ENCODE peak calls at places on chromosomes 4 and X, in four cellular contexts. O is H9, I is IMR-90, L is neuronal stem cell. K is an unnamed sample.

GRCh38 chr4:66647468-66647867 is 897.8 kb downstream of the CENPC start:
- DNase-seq in L (no peak), O (no peak), I (no peak), K (no peak)

GRCh38 chr4:183171484-183172267 is 72.6 kb downstream of the WWC2 start:
- DNase-seq in L (no peak), I (peak; percentile 25), O (no peak), K (no peak)

GRCh38 chr4:25943312-25943711 is 29.3 kb downstream of the SMIM20 start:
- DNase-seq in I (peak; percentile 20), L (no peak), O (no peak), K (no peak)

GRCh38 chrX:131881194-131881593 is 141.9 kb upstream of the STK26 start:
- DNase-seq in I (no peak), O (no peak), L (no peak), K (no peak)

GRCh38 chr4:174522183-174523002 is at the start of gene HPGD:
- DNase-seq in I (no peak), O (peak; percentile 68), L (peak; percentile 61), K (peak; percentile 47)

GRCh38 chr4:40186665-40187014 is 10.2 kb upstream of the RHOH start:
- DNase-seq in O (no peak), I (no peak), L (no peak), K (no peak)

GRCh38 chr4:11487876-11488545 is 59.3 kb upstream of the HS3ST1 start:
- DNase-seq in L (no peak), I (no peak), O (no peak), K (peak; percentile 54)

GRCh38 chr4:125975861-125976397 is 661.2 kb downstream of the FAT4 start:
- DNase-seq in I (no peak), L (no peak), O (no peak), K (no peak)

GRCh38 chrX:133972916-133973315 is 12.5 kb downstream of the GPC3 start:
- DNase-seq in I (no peak), O (no peak), L (no peak), K (no peak)

GRCh38 chrX:153876112-153876491 is 9.9 kb downstream of the L1CAM start:
- DNase-seq in L (no peak), I (no peak), O (no peak), K (no peak)

GRCh38 chrX:46165411-46165810 is 379.8 kb downstream of the ZNF674 start:
- DNase-seq in O (no peak), I (peak; percentile 16), L (no peak), K (no peak)

GRCh38 chrX:72123471-72124185 is 8.1 kb downstream of the RTL5 start:
- DNase-seq in L (peak; percentile 74), I (peak; percentile 5), O (peak; percentile 81), K (peak; percentile 89)

GRCh38 chr4:136121431-136121830 is 1410.9 kb downstream of the PCDH18 start:
- DNase-seq in I (no peak), L (no peak), O (no peak), K (no peak)

GRCh38 chrX:20265726-20266681 is 705 bp downstream of the RPS6KA3 start:
- DNase-seq in O (peak; percentile 26), I (peak; percentile 12), L (no peak), K (peak; percentile 22)

GRCh38 chr4:76028242-76028859 is 5.1 kb upstream of the CXCL10 start:
- DNase-seq in L (no peak), I (peak; percentile 17), O (no peak), K (no peak)

GRCh38 chrX:75547783-75548182 is 24.9 kb upstream of the ZDHHC15 start:
- DNase-seq in L (no peak), I (no peak), O (no peak), K (no peak)

GRCh38 chrX:40885984-40886383 is 150.6 kb upstream of the MED14 start:
- DNase-seq in O (no peak), L (no peak), I (no peak), K (no peak)

GRCh38 chrX:119045884-119046283 is 26.9 kb upstream of the CT47C1 start:
- DNase-seq in I (no peak), O (no peak), L (no peak), K (no peak)

GRCh38 chr4:94278777-94279176 is 63.9 kb downstream of the HPGDS start:
- DNase-seq in I (no peak), L (no peak), O (no peak), K (no peak)

GRCh38 chr4:4430492-4431195 is 43.7 kb downstream of the NSG1 start:
- DNase-seq in O (peak; percentile 74), L (peak; percentile 43), I (peak; percentile 92), K (peak; percentile 76)

GRCh38 chr4:15244354-15244753 is 183.5 kb upstream of the C1QTNF7 start:
- DNase-seq in O (no peak), I (peak; percentile 61), L (no peak), K (no peak)

GRCh38 chrX:5702890-5703289 is 525.8 kb downstream of the NLGN4X start:
- DNase-seq in L (no peak), I (no peak), O (no peak), K (no peak)

DNA sequence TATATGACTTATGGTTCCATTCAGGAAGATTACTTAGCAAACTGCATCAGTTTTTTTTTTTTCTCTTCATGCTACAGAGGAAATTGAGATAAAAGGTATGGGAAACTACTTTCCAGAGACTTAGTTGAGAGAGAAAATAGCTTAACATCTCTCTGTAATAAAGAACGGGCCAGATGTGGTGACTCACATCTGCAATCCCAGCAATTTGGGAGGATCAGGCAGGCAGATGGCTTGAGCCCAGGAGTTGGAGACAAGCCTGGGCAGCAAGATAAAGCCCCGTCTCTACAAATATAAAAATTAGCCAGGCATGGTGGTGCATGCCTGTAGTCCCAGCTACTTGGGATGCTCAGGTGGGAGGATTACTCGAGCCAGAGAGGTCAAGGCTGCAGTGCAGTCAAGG is 271.2 kb upstream of the TENM3 start:
- DNase-seq in O (no peak), I (peak; percentile 64), L (no peak), K (no peak)
- H2BK15ac ChIP-seq in O (no peak overlapping the region), I (no peak overlapping the region), L (no peak overlapping the region), K (no peak overlapping the region)

GRCh38 chr4:8110071-8110986 is 48.3 kb downstream of the ABLIM2 start:
- DNase-seq in L (peak; percentile 26), O (peak; percentile 93), I (no peak), K (peak; percentile 12)
- H3K4ac ChIP-seq in L (no peak overlapping the region), O (peak overlapping the region; percentile 78), I (no peak overlapping the region), K (no peak overlapping the region)

DNA sequence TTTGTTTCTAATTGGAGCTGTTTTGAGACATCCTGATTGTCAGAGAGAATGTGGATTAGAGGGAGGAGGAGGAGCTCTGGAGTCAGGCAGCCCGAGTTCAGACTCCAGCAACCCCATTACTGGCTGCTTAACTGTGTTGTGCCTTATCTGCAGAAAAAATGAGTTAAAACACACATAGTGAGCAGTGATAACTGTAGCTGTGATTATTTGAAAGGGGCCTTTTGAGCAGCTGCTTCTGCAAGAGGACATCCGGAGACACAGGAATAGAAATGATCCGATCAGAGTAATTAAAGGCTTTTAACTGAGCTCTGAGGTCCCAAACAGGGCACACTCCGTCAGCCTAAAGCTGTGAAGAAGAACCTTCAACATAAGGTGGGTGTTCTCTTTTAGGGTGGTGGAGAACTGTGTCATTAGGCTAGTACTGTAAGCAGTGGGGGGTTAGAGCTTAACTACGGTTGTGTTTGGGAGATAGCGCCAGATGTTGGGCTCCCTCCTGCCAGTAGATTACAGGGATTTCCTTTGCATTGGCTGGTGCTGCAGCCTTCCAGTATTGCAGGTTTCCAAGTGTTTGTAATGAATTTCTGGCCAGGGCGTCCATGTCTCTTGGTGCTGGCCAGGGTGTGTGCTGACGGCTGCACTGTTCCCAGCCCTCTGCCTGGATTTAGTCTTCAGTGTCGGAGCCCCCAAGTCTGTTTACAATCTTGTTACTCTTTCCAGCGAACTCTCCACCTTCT is 24.3 kb downstream of the ADD1 start:
- DNase-seq in L (no peak), I (peak; percentile 47), O (peak; percentile 33), K (peak; percentile 77)
- H2AK5ac ChIP-seq in L (no peak overlapping the region), I (peak overlapping the region; percentile 55), O (no peak overlapping the region), K (no peak overlapping the region)

GRCh38 chr4:139668658-139669201 is 3.1 kb downstream of the MGST2 start:
- DNase-seq in I (no peak), O (no peak), L (no peak), K (no peak)

GRCh38 chr4:139668036-139668435 is 2.4 kb downstream of the MGST2 start:
- DNase-seq in I (no peak), L (no peak), O (no peak), K (no peak)

GRCh38 chr4:139670765-139671164 is 5.1 kb downstream of the MGST2 start:
- DNase-seq in L (no peak), O (no peak), I (no peak), K (no peak)

GRCh38 chr4:139669859-139670258 is 4.2 kb downstream of the MGST2 start:
- DNase-seq in I (no peak), L (no peak), O (no peak), K (no peak)

DNA sequence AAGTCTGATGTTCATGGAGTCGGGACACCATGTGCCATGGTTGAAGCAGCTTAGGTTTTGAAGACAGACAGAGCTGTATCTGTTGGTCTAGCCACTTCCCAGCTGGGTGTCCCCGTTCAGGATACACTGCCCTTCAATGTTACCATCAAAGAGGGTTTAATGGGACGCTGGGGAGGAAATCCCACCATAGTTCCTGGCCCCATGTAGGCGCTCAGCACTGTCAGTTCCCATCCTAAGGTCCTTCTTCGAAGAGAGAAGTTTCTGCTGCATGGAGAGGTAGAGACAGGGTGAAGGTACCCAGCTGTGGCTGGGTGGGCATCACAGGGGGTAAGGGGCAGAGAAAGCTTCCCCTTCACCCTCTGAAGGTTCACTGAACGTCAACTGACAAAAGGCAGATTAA is 3.7 kb downstream of the MGST2 start:
- DNase-seq in O (no peak), I (no peak), L (no peak), K (no peak)
- H2BK15ac ChIP-seq in O (no peak overlapping the region), I (no peak overlapping the region), L (no peak overlapping the region), K (no peak overlapping the region)